ENCODE peak calls at places on chromosomes 5 and 9, in four cellular contexts. I, S, V and G are unnamed samples.

GRCh38 chr5:7592910-7593309 is 197.0 kb downstream of the ADCY2 start:
- DNase-seq in I (no peak), S (no peak), V (peak; percentile 19), G (no peak)

GRCh38 chr5:163563880-163564279 is 58.5 kb downstream of the MAT2B start:
- DNase-seq in I (no peak), S (no peak), V (peak; percentile 54), G (no peak)

GRCh38 chr9:7467186-7467585 is 332.4 kb downstream of the DMAC1 start:
- DNase-seq in I (no peak), S (no peak), V (peak; percentile 26), G (no peak)

GRCh38 chr9:19102181-19102630 is 498 bp downstream of the HAUS6 start:
- DNase-seq in I (peak; percentile 7), S (no peak), V (peak; percentile 82), G (peak; percentile 24)

GRCh38 chr9:65420771-65421170 is 135.8 kb upstream of the FOXD4L5 start:
- DNase-seq in I (no peak), S (no peak), V (no peak), G (no peak)

GRCh38 chr9:121201045-121201737 is 478 bp downstream of the RAB14 start:
- DNase-seq in I (no peak), S (no peak), V (peak; percentile 75), G (no peak)

GRCh38 chr5:176373100-176373818 is 8.0 kb downstream of the ARL10 start:
- DNase-seq in I (no peak), S (no peak), V (no peak), G (no peak)

GRCh38 chr5:132800545-132800944 is 12.6 kb upstream of the SOWAHA start:
- DNase-seq in I (no peak), S (no peak), V (no peak), G (no peak)

GRCh38 chr5:34928267-34928666 is 1.1 kb upstream of the DNAJC21 start:
- DNase-seq in I (no peak), S (no peak), V (no peak), G (no peak)

GRCh38 chr9:121498150-121498486 is 1.5 kb downstream of the GGTA1 start:
- DNase-seq in I (peak; percentile 39), S (peak; percentile 84), V (peak; percentile 93), G (peak; percentile 60)

GRCh38 chr9:14203366-14204056 is 110.4 kb downstream of the NFIB start:
- DNase-seq in I (no peak), S (peak; percentile 38), V (peak; percentile 91), G (no peak)

GRCh38 chr5:137666901-137667300 is 69.0 kb downstream of the KLHL3 start:
- DNase-seq in I (no peak), S (peak; percentile 2), V (peak; percentile 54), G (no peak)

GRCh38 chr9:120742951-120743416 is 28.7 kb upstream of the MEGF9 start:
- DNase-seq in I (no peak), S (peak; percentile 14), V (peak; percentile 83), G (peak; percentile 73)

GRCh38 chr5:39775058-39775457 is 350.3 kb upstream of the DAB2 start:
- DNase-seq in I (no peak), S (no peak), V (no peak), G (no peak)

GRCh38 chr5:59035681-59036080 is 452.8 kb downstream of the RAB3C start:
- DNase-seq in I (no peak), S (no peak), V (peak; percentile 68), G (no peak)

GRCh38 chr5:65775476-65775875 is 53.5 kb downstream of the NLN start:
- DNase-seq in I (no peak), S (no peak), V (no peak), G (no peak)

GRCh38 chr5:181133610-181134231 is 2.8 kb upstream of the OR2V1 start:
- DNase-seq in I (no peak), S (peak; percentile 25), V (peak; percentile 3), G (no peak)

GRCh38 chr5:37543216-37543615 is 164.1 kb downstream of the WDR70 start:
- DNase-seq in I (no peak), S (no peak), V (no peak), G (no peak)